ENCODE peak calls at places on chromosomes 11 and 22, in seven cellular contexts. E is B cell; R is AG10803; N is stimulated activated CD8-positive, alpha-beta memory T cell treated with anti-CD3 and anti-CD28 coated beads, Interleukin-12 subunit alpha, Interleukin-12 subunit beta, amount 100 ng/mL, for 4 hours; T is A549; D is tibial artery; U is AG08396. V is an unnamed sample.

GRCh38 chr22:27269751-27270586 is 531.6 kb downstream of the MN1 start:
- DNase-seq in E (no peak), R (no peak), D (no peak), T (no peak), N (no peak), U (no peak), V (no peak)

GRCh38 chr11:64313491-64314145 is 3.7 kb downstream of the TRMT112 start:
- DNase-seq in N (no peak), D (peak), E (no peak), U (no peak), R (peak), T (no peak), V (no peak)

GRCh38 chr11:114219559-114220349 is 76.4 kb upstream of the NNMT start:
- DNase-seq in R (no peak), U (no peak), D (no peak), E (no peak), T (no peak), N (no peak), V (no peak)

GRCh38 chr11:96082936-96083335 is 159.0 kb upstream of the MTMR2 start:
- DNase-seq in T (no peak), N (no peak), D (no peak), U (no peak), R (no peak), E (no peak), V (no peak)

GRCh38 chr11:71962428-71963038 is 33.7 kb downstream of the RNF121 start:
- DNase-seq in T (peak), U (no peak), E (no peak), R (peak), N (no peak), D (no peak), V (no peak)

GRCh38 chr11:5291207-5291838 is 10.4 kb downstream of the OR51B4 start:
- DNase-seq in D (no peak), E (no peak), R (peak), N (no peak), T (peak), U (peak), V (peak)

GRCh38 chr11:19660076-19660475 is 52.6 kb upstream of the NAV2 start:
- DNase-seq in E (no peak), N (no peak), T (peak), U (peak), D (no peak), R (peak), V (no peak)

GRCh38 chr11:12329169-12329568 is 48.2 kb upstream of the PARVA start:
- DNase-seq in T (no peak), N (no peak), D (no peak), U (no peak), R (no peak), E (no peak), V (no peak)

GRCh38 chr11:130916910-130917309 is 631 bp upstream of the SNX19 start:
- DNase-seq in N (no peak), D (no peak), U (no peak), T (no peak), R (no peak), E (no peak), V (no peak)

GRCh38 chr11:34620202-34620601 is 691 bp upstream of the EHF start:
- DNase-seq in R (no peak), D (no peak), U (no peak), N (no peak), T (no peak), E (no peak), V (no peak)

V was measured in germinal center.